ENCODE peak calls at places on chromosomes 1 and 21, in ten cellular contexts. O is breast epithelium, H is ovary, S is sigmoid colon, Z is body of pancreas, N is HCT116, C is tibial nerve, R is prostate gland, B is heart left ventricle, V is Peyer's patch. G is an unnamed sample.

GRCh38 chr1:169094897-169095569 is 11.5 kb upstream of the ATP1B1 start:
- DNase-seq in S (no peak), R (no peak), C (no peak), O (no peak), N (no peak), B (no peak), V (no peak), Z (no peak), H (no peak), G (no peak)

GRCh38 chr1:221035680-221036153 is 156.5 kb downstream of the HLX start:
- DNase-seq in Z (no peak), B (no peak), H (no peak), N (no peak), V (no peak), S (no peak), O (no peak), R (no peak), C (no peak), G (no peak)

GRCh38 chr1:165144757-165145397 is 211.6 kb downstream of the LMX1A start:
- DNase-seq in C (peak), R (peak), V (peak), O (no peak), B (peak), N (peak), Z (peak), S (no peak), H (no peak), G (peak)

GRCh38 chr1:53634571-53634979 is 104.4 kb downstream of the GLIS1 start:
- DNase-seq in C (no peak), O (peak), Z (no peak), S (peak), R (no peak), H (no peak), B (no peak), V (no peak), N (no peak), G (no peak)

GRCh38 chr1:37458551-37458950 is 15.8 kb upstream of the ZC3H12A start:
- DNase-seq in S (no peak), C (no peak), H (no peak), V (no peak), N (no peak), R (no peak), O (no peak), Z (no peak), B (no peak), G (no peak)

GRCh38 chr1:145804235-145805045 is 19.5 kb downstream of the RNF115 start:
- DNase-seq in N (no peak), V (no peak), C (no peak), R (no peak), S (no peak), Z (no peak), H (no peak), B (no peak), O (no peak), G (no peak)

GRCh38 chr1:116741781-116742565 is 12.3 kb upstream of the CD2 start:
- DNase-seq in N (no peak), H (no peak), C (no peak), B (no peak), Z (no peak), O (no peak), R (no peak), S (no peak), V (no peak), G (no peak)

GRCh38 chr1:151012684-151013471 is 4.6 kb downstream of the PRUNE1 start:
- DNase-seq in O (no peak), R (no peak), C (no peak), N (no peak), S (no peak), V (no peak), H (no peak), B (peak), Z (no peak), G (no peak)

GRCh38 chr1:169070958-169071357 is 35.5 kb upstream of the ATP1B1 start:
- DNase-seq in Z (no peak), O (no peak), S (no peak), V (no peak), B (no peak), C (no peak), R (no peak), H (no peak), N (no peak), G (no peak)

GRCh38 chr1:31336687-31337467 is 36.0 kb downstream of the FABP3 start:
- DNase-seq in R (no peak), C (no peak), O (no peak), H (no peak), S (no peak), N (no peak), B (no peak), Z (no peak), V (no peak), G (no peak)

GRCh38 chr1:237482777-237483176 is 407.9 kb downstream of the ZP4 start:
- DNase-seq in N (no peak), V (no peak), H (no peak), R (no peak), B (no peak), S (no peak), O (no peak), C (no peak), Z (no peak), G (no peak)

GRCh38 chr21:38875694-38876492 is 70.2 kb downstream of the ETS2 start:
- DNase-seq in B (no peak), N (no peak), O (no peak), Z (no peak), C (no peak), V (no peak), S (no peak), H (no peak), R (no peak), G (no peak)

GRCh38 chr1:228697209-228698016 is 37.9 kb upstream of the RHOU start:
- DNase-seq in O (peak), S (peak), B (peak), R (peak), V (peak), H (peak), Z (peak), N (no peak), C (peak), G (peak)

GRCh38 chr1:114521396-114522263 is 10.6 kb upstream of the TRIM33 start:
- DNase-seq in V (no peak), R (no peak), H (no peak), S (no peak), Z (no peak), O (no peak), B (no peak), N (no peak), C (no peak), G (no peak)

GRCh38 chr1:2517966-2518365 is 8.4 kb downstream of the PANK4 start:
- DNase-seq in Z (no peak), V (no peak), N (no peak), O (no peak), R (no peak), S (no peak), C (no peak), H (no peak), B (no peak), G (no peak)

GRCh38 chr21:44299458-44300261 is at the start of gene PFKL:
- DNase-seq in Z (peak), C (peak), V (peak), R (peak), B (peak), S (peak), N (no peak), H (peak), O (peak), G (peak)

GRCh38 chr1:72282271-72282656 is at the start of gene NEGR1:
- DNase-seq in H (peak), N (no peak), O (peak), B (peak), Z (peak), R (peak), C (peak), S (peak), V (no peak), G (peak)

GRCh38 chr1:82108843-82109242 is 308.1 kb downstream of the ADGRL2 start:
- DNase-seq in N (no peak), H (no peak), R (no peak), S (no peak), B (no peak), O (no peak), Z (no peak), C (no peak), V (no peak), G (no peak)

GRCh38 chr1:118018064-118018463 is 88.5 kb downstream of the WDR3 start:
- DNase-seq in Z (no peak), R (no peak), H (no peak), S (no peak), B (no peak), C (no peak), V (no peak), O (no peak), N (no peak), G (no peak)

GRCh38 chr1:206925116-206925736 is 3.5 kb upstream of the FCMR start:
- DNase-seq in H (no peak), V (peak), C (no peak), O (no peak), S (no peak), B (peak), Z (no peak), R (no peak), N (no peak), G (no peak)

GRCh38 chr1:19477284-19478240 is 7.8 kb downstream of the CAPZB start:
- DNase-seq in C (no peak), R (no peak), B (peak), S (no peak), Z (no peak), N (no peak), V (peak), H (no peak), O (no peak), G (no peak)

GRCh38 chr1:18922848-18923475 is 20.6 kb upstream of the ALDH4A1 start:
- DNase-seq in V (no peak), R (peak), H (peak), S (no peak), N (no peak), O (no peak), B (no peak), C (no peak), Z (no peak), G (no peak)

GRCh38 chr1:23343246-23344110 is 606 bp downstream of the HNRNPR start:
- DNase-seq in V (peak), S (peak), C (no peak), N (no peak), B (peak), O (peak), H (peak), R (no peak), Z (peak), G (no peak)

GRCh38 chr1:21670956-21671902 is 2.1 kb upstream of the RAP1GAP start:
- DNase-seq in V (no peak), N (no peak), O (no peak), H (no peak), S (peak), Z (no peak), B (no peak), C (no peak), R (no peak), G (no peak)

GRCh38 chr21:45865106-45865835 is 116.3 kb upstream of the COL6A1 start:
- DNase-seq in O (no peak), Z (no peak), V (no peak), N (no peak), H (no peak), C (no peak), R (no peak), S (no peak), B (no peak), G (no peak)

GRCh38 chr1:24540906-24541710 is 14.8 kb upstream of the NCMAP start:
- DNase-seq in V (peak), R (peak), Z (peak), O (no peak), H (no peak), C (no peak), N (no peak), B (no peak), S (no peak), G (no peak)

GRCh38 chr1:30472526-30472925 is 250.9 kb downstream of the MATN1 start:
- DNase-seq in V (no peak), N (no peak), C (no peak), R (no peak), O (peak), S (peak), B (no peak), H (no peak), Z (no peak), G (no peak)

GRCh38 chr1:69497847-69498246 is 69.9 kb upstream of the LRRC7 start:
- DNase-seq in O (no peak), B (no peak), N (no peak), C (no peak), S (no peak), V (no peak), H (no peak), Z (no peak), R (no peak), G (no peak)

GRCh38 chr1:234655328-234656069 is 45.5 kb upstream of the IRF2BP2 start:
- DNase-seq in H (no peak), S (no peak), R (no peak), C (no peak), N (no peak), Z (no peak), O (no peak), B (no peak), V (no peak), G (no peak)

GRCh38 chr1:89538361-89538760 is 13.7 kb downstream of the LRRC8B start:
- DNase-seq in B (no peak), S (no peak), V (no peak), Z (no peak), O (no peak), C (no peak), R (no peak), N (no peak), H (no peak), G (no peak)

GRCh38 chr1:170545476-170545875 is 13.5 kb downstream of the GORAB start:
- DNase-seq in S (no peak), B (no peak), V (no peak), O (no peak), H (no peak), C (no peak), R (no peak), Z (no peak), N (no peak), G (no peak)

GRCh38 chr1:175174702-175175102 is 17.9 kb downstream of the KIAA0040 start:
- DNase-seq in O (no peak), C (no peak), S (no peak), V (no peak), Z (no peak), B (no peak), R (no peak), N (no peak), H (no peak), G (no peak)

GRCh38 chr1:96362623-96363022 is 359.0 kb upstream of the PTBP2 start:
- DNase-seq in B (no peak), O (no peak), C (no peak), H (no peak), S (no peak), Z (no peak), V (no peak), N (peak), R (no peak), G (no peak)

GRCh38 chr1:28480308-28480707 is 25.5 kb upstream of the RCC1 start:
- DNase-seq in H (no peak), S (no peak), V (no peak), R (peak), C (no peak), N (no peak), O (no peak), B (no peak), Z (no peak), G (no peak)

GRCh38 chr1:44805311-44806024 is 1.7 kb downstream of the DYNLT4 start:
- DNase-seq in S (peak), O (peak), V (no peak), C (no peak), N (no peak), H (no peak), B (peak), Z (no peak), R (no peak), G (no peak)

GRCh38 chr1:6489799-6490180 is 1.7 kb downstream of the PLEKHG5 start:
- DNase-seq in R (peak), V (peak), O (no peak), H (peak), B (peak), S (no peak), N (peak), C (peak), Z (peak), G (peak)

GRCh38 chr1:55472115-55472514 is 257.0 kb upstream of the USP24 start:
- DNase-seq in N (no peak), H (no peak), O (no peak), Z (no peak), R (no peak), V (no peak), C (no peak), S (no peak), B (no peak), G (no peak)

GRCh38 chr1:99782397-99782796 is 16.0 kb upstream of the FRRS1 start:
- DNase-seq in C (no peak), B (no peak), R (no peak), V (no peak), N (no peak), Z (no peak), S (no peak), O (no peak), H (no peak), G (no peak)

GRCh38 chr21:39802226-39802625 is 57.2 kb downstream of the IGSF5 start:
- DNase-seq in V (no peak), C (no peak), Z (no peak), S (no peak), R (no peak), N (no peak), B (no peak), H (no peak), O (no peak), G (no peak)

DNA sequence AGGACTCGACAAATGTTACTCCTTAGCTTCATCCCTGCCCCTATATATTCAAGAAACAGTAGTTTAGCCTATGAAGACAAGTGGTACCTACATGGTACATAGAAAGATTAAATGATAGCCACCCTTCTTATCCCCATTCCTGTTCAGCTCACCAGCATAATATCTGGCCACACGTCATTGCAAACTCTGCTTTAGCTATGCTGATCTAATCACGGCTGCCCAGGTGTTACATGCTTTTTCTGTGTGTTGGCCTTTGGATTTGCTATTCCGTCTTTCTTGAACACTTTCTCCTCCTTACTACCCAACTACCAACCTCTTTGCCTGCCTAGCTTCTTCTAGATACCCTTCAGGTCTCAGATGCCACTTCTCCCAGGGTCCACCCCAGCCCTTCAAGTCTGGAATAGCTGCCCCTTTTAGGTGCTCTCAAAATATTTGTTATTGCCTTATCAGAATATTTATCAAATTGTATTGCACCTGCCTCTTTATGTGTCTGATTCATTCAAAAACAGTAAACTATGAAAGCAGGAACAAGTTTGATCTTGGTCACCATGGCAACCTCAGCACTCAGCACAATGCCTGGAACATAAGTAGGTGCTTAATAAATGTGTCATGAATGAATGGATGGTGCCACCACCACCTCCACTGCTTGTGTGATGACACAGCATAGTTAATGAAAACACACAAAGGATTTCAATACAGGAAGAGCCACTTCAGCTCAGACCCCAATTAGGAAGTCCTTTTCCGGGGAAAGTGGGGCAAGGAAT is 11.4 kb upstream of the DNASE2B start:
- DNase-seq in O (no peak), N (no peak), V (no peak), Z (no peak), S (no peak), B (no peak), R (no peak), H (no peak), C (no peak), G (no peak)
- H3K27ac ChIP-seq in O (no peak), N (peak), V (no peak), Z (no peak), S (no peak), B (no peak), R (no peak), H (no peak), C (no peak), G (no peak)

GRCh38 chr1:8321612-8322011 is 3.7 kb downstream of the SLC45A1 start:
- DNase-seq in V (no peak), N (no peak), C (no peak), R (no peak), B (no peak), Z (no peak), O (no peak), S (no peak), H (no peak), G (no peak)

GRCh38 chr1:8315573-8316475 is 2.1 kb upstream of the SLC45A1 start:
- DNase-seq in B (no peak), V (no peak), N (no peak), Z (no peak), R (no peak), C (no peak), O (no peak), S (no peak), H (no peak), G (no peak)

GRCh38 chr1:8314346-8315280 is 3.3 kb upstream of the SLC45A1 start:
- DNase-seq in H (peak), S (peak), O (peak), B (peak), Z (peak), R (peak), N (peak), C (peak), V (peak), G (peak)

GRCh38 chr1:8318436-8318835 is 522 bp downstream of the SLC45A1 start:
- DNase-seq in Z (no peak), H (no peak), O (no peak), R (no peak), V (no peak), C (no peak), S (no peak), N (no peak), B (no peak), G (no peak)

DNA sequence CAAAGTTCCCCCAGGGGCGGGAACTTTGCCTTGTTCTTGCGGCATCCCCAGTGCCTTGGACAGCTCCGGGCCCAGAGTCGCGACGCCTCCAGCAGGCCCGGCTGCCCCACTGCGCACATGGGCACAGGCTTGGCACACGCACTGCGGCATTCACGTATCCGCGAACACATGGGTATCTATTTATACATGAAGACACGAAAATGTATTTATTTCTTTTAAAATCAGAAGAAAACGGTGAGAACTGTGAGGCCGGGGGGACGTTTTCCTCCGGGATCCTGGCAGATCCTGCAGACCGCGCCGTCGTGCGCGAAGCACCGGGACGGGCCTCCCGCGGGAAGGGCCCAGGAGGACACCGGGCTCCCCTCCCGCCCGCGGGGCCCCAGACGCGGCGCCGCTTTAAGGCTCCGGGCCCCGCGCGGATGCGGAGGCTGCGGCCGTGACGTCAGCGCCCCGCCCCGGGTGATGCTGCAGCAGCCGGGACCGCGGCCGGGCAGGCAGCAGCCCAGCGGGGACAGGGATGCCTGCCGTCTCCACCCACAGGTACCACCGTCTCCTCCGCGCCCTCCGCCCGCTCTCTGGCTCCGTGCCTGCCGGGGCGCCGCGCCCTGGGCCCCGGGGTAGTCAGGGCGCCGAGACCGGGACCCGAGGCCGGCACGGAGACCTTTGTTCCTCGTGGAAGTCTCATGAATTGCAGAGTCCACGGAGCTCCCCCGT is at the start of gene SLC45A1:
- DNase-seq in O (peak), C (peak), H (peak), V (peak), B (peak), N (peak), Z (peak), R (peak), S (peak), G (peak)
- TF ChIP-seq POLR2A in O (no peak), C (peak), H (peak), V (peak), B (peak), N (no peak), Z (no peak), R (peak), S (peak), G (peak)

DNA sequence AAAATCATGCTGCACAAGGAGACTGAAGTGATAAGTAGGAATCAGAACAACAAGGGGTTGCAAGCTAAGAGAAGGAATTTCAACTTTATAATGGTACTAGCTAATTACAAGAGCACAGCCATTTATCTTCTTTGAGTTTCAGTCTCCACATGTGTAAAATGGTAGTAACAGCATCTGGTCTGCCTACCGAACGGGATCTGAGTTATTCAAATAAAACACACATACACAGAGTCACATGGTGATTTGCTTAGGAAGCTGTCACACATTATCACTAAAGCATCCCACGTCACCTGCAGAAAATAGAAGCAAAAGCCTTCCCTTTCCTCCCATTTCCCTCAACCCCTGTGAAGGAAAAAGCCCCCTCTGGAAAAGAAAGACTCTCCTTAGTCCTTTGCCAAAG is 389.7 kb downstream of the OMA1 start:
- DNase-seq in V (no peak), H (no peak), C (no peak), B (no peak), Z (no peak), N (no peak), R (no peak), S (no peak), O (no peak), G (no peak)
- H3K27ac ChIP-seq in V (no peak), H (no peak), C (no peak), B (no peak), Z (no peak), N (no peak), R (no peak), S (no peak), O (no peak), G (no peak)

GRCh38 chr1:47437518-47438320 is at the start of gene FOXD2:
- DNase-seq in V (peak), B (peak), O (peak), H (peak), N (peak), R (peak), Z (peak), C (peak), S (peak), G (peak)
- TF ChIP-seq POLR2A in V (peak), B (peak), O (no peak), H (no peak), N (peak), R (peak), Z (no peak), C (peak), S (no peak), G (peak)